ENCODE peak calls at places on chromosomes 7 and 10, in ten cellular contexts. M is astrocyte of the spinal cord, F is AG04450, O is upper lobe of right lung, X is gastrocnemius medialis, S is lung, J is IMR-90, B is brain microvascular endothelial cell, G is BJ, H is bronchial epithelial cell. Y is an unnamed sample.

GRCh38 chr10:74025380-74025978 is 27.6 kb downstream of the VCL start:
- DNase-seq in M (no peak), F (no peak), O (no peak), X (no peak), S (no peak), J (no peak), B (no peak), G (no peak), H (no peak), Y (no peak)

GRCh38 chr10:51894752-51895151 is 195.4 kb upstream of the CSTF2T start:
- DNase-seq in M (no peak), F (no peak), O (no peak), X (no peak), S (no peak), J (peak), B (peak), G (no peak), H (peak), Y (no peak)

GRCh38 chr7:10128748-10129147 is 844.9 kb upstream of the PHF14 start:
- DNase-seq in M (peak), F (no peak), O (no peak), X (no peak), S (no peak), J (no peak), B (no peak), G (no peak), H (peak), Y (no peak)

GRCh38 chr7:50304911-50305621 is 550 bp downstream of the IKZF1 start:
- DNase-seq in M (peak), F (no peak), O (no peak), X (no peak), S (no peak), J (no peak), B (no peak), G (no peak), H (peak), Y (no peak)

GRCh38 chr10:82683989-82684388 is 809.0 kb downstream of the NRG3 start:
- DNase-seq in M (no peak), F (no peak), O (no peak), X (no peak), S (no peak), J (no peak), B (no peak), G (no peak), H (no peak), Y (no peak)

GRCh38 chr7:158076656-158077055 is 511.0 kb downstream of the PTPRN2 start:
- DNase-seq in M (no peak), F (no peak), O (peak), X (no peak), S (no peak), J (no peak), B (no peak), G (no peak), H (no peak), Y (peak)

GRCh38 chr10:80259405-80259871 is 30.0 kb downstream of the MAT1A start:
- DNase-seq in M (no peak), F (no peak), O (no peak), X (no peak), S (no peak), J (no peak), B (no peak), G (no peak), H (no peak), Y (no peak)

GRCh38 chr7:142459557-142459963 is 201.7 kb upstream of the PRSS58 start:
- DNase-seq in M (peak), F (peak), O (no peak), X (no peak), S (no peak), J (peak), B (peak), G (peak), H (peak), Y (no peak)

GRCh38 chr7:65840446-65840845 is 32.4 kb upstream of the VKORC1L1 start:
- DNase-seq in M (no peak), F (no peak), O (no peak), X (no peak), S (no peak), J (no peak), B (no peak), G (no peak), H (no peak), Y (no peak)

GRCh38 chr7:44533301-44534055 is 7.7 kb downstream of the NPC1L1 start:
- DNase-seq in M (peak), F (no peak), O (no peak), X (no peak), S (no peak), J (peak), B (no peak), G (no peak), H (no peak), Y (no peak)

GRCh38 chr10:70835895-70836294 is 20.1 kb downstream of the SGPL1 start:
- DNase-seq in M (peak), F (no peak), O (no peak), X (no peak), S (no peak), J (peak), B (peak), G (no peak), H (no peak), Y (no peak)

GRCh38 chr7:137354361-137354760 is 10.8 kb upstream of the PTN start:
- DNase-seq in M (peak), F (peak), O (no peak), X (no peak), S (no peak), J (peak), B (peak), G (no peak), H (no peak), Y (no peak)

GRCh38 chr7:145224775-145225174 is 388.9 kb upstream of the TPK1 start:
- DNase-seq in M (no peak), F (no peak), O (no peak), X (no peak), S (no peak), J (no peak), B (no peak), G (no peak), H (no peak), Y (no peak)

GRCh38 chr7:71746004-71746403 is 614.1 kb downstream of the GALNT17 start:
- DNase-seq in M (no peak), F (no peak), O (no peak), X (no peak), S (peak), J (no peak), B (no peak), G (no peak), H (no peak), Y (no peak)

GRCh38 chr7:112052993-112053392 is 153.2 kb downstream of the DOCK4 start:
- DNase-seq in M (no peak), F (no peak), O (no peak), X (no peak), S (no peak), J (peak), B (no peak), G (no peak), H (no peak), Y (no peak)

GRCh38 chr7:139602143-139602722 is 78.7 kb downstream of the CLEC2L start:
- DNase-seq in M (peak), F (no peak), O (no peak), X (no peak), S (no peak), J (peak), B (peak), G (no peak), H (peak), Y (no peak)

GRCh38 chr10:13997650-13998049 is 333.1 kb downstream of the FRMD4A start:
- DNase-seq in M (no peak), F (no peak), O (no peak), X (no peak), S (no peak), J (no peak), B (no peak), G (no peak), H (no peak), Y (no peak)

GRCh38 chr7:69457912-69458491 is 140.3 kb upstream of the AUTS2 start:
- DNase-seq in M (peak), F (no peak), O (no peak), X (no peak), S (no peak), J (no peak), B (no peak), G (no peak), H (no peak), Y (no peak)

GRCh38 chr7:79615466-79615865 is 162.0 kb upstream of the MAGI2 start:
- DNase-seq in M (no peak), F (no peak), O (no peak), X (no peak), S (no peak), J (peak), B (no peak), G (no peak), H (no peak), Y (no peak)

GRCh38 chr10:66291133-66291532 is 634.7 kb upstream of the LRRTM3 start:
- DNase-seq in M (no peak), F (no peak), O (no peak), X (no peak), S (no peak), J (no peak), B (no peak), G (no peak), H (no peak), Y (no peak)

GRCh38 chr7:135536160-135536559 is 21.6 kb upstream of the NUP205 start:
- DNase-seq in M (peak), F (no peak), O (no peak), X (no peak), S (peak), J (peak), B (peak), G (no peak), H (peak), Y (no peak)

GRCh38 chr10:124978376-124978725 is 36.4 kb downstream of the ZRANB1 start:
- DNase-seq in M (no peak), F (no peak), O (no peak), X (no peak), S (no peak), J (no peak), B (no peak), G (no peak), H (no peak), Y (no peak)

GRCh38 chr10:26197248-26197647 is 19.3 kb upstream of the GAD2 start:
- DNase-seq in M (no peak), F (no peak), O (no peak), X (no peak), S (no peak), J (no peak), B (no peak), G (no peak), H (no peak), Y (no peak)

GRCh38 chr7:28137471-28137870 is 43.1 kb downstream of the JAZF1 start:
- DNase-seq in M (peak), F (no peak), O (no peak), X (no peak), S (no peak), J (no peak), B (no peak), G (no peak), H (no peak), Y (no peak)

GRCh38 chr10:14947268-14947667 is 6.6 kb downstream of the DCLRE1C start:
- DNase-seq in M (no peak), F (no peak), O (no peak), X (no peak), S (no peak), J (no peak), B (no peak), G (no peak), H (no peak), Y (no peak)

GRCh38 chr10:27158421-27158820 is 3.3 kb downstream of the MASTL start:
- DNase-seq in M (no peak), F (no peak), O (no peak), X (no peak), S (no peak), J (peak), B (peak), G (no peak), H (peak), Y (no peak)

GRCh38 chr7:103880201-103880600 is 109.3 kb downstream of the RELN start:
- DNase-seq in M (no peak), F (no peak), O (no peak), X (no peak), S (no peak), J (no peak), B (no peak), G (no peak), H (no peak), Y (no peak)

GRCh38 chr7:41715000-41715399 is 12.1 kb upstream of the INHBA start:
- DNase-seq in M (no peak), F (no peak), O (no peak), X (no peak), S (no peak), J (no peak), B (no peak), G (no peak), H (no peak), Y (no peak)

GRCh38 chr7:135001390-135002165 is 15.3 kb downstream of the AGBL3 start:
- DNase-seq in M (no peak), F (no peak), O (no peak), X (no peak), S (no peak), J (no peak), B (no peak), G (no peak), H (no peak), Y (no peak)

GRCh38 chr10:118721005-118721876 is 33.5 kb downstream of the CACUL1 start:
- DNase-seq in M (peak), F (peak), O (no peak), X (no peak), S (peak), J (peak), B (peak), G (no peak), H (peak), Y (no peak)

GRCh38 chr7:151699920-151700319 is 177.0 kb downstream of the PRKAG2 start:
- DNase-seq in M (peak), F (no peak), O (no peak), X (no peak), S (no peak), J (peak), B (no peak), G (no peak), H (no peak), Y (no peak)

GRCh38 chr10:70348228-70348850 is 34.1 kb downstream of the LRRC20 start:
- DNase-seq in M (peak), F (no peak), O (no peak), X (no peak), S (no peak), J (no peak), B (peak), G (no peak), H (peak), Y (no peak)

GRCh38 chr10:122419890-122420623 is 34.4 kb upstream of the ARMS2 start:
- DNase-seq in M (peak), F (peak), O (no peak), X (no peak), S (no peak), J (peak), B (peak), G (peak), H (peak), Y (no peak)

GRCh38 chr7:66307591-66308215 is 102.6 kb downstream of the TPST1 start:
- DNase-seq in M (peak), F (no peak), O (no peak), X (no peak), S (no peak), J (peak), B (peak), G (no peak), H (peak), Y (no peak)

GRCh38 chr10:46229144-46229563 is 57.6 kb upstream of the ANTXRL start:
- DNase-seq in M (no peak), F (no peak), O (peak), X (no peak), S (no peak), J (no peak), B (no peak), G (no peak), H (no peak), Y (peak)

GRCh38 chr10:79052311-79053080 is 16.3 kb upstream of the ZMIZ1 start:
- DNase-seq in M (no peak), F (no peak), O (peak), X (no peak), S (no peak), J (no peak), B (no peak), G (no peak), H (peak), Y (no peak)

GRCh38 chr7:111650456-111650999 is 88.2 kb upstream of the IMMP2L start:
- DNase-seq in M (peak), F (no peak), O (no peak), X (no peak), S (no peak), J (peak), B (peak), G (peak), H (peak), Y (no peak)

GRCh38 chr10:100894033-100894432 is 18.7 kb upstream of the SLF2 start:
- DNase-seq in M (no peak), F (no peak), O (no peak), X (no peak), S (peak), J (no peak), B (no peak), G (no peak), H (peak), Y (no peak)

GRCh38 chr10:33335550-33335799 is 1.0 kb upstream of the NRP1 start:
- DNase-seq in M (no peak), F (no peak), O (no peak), X (no peak), S (no peak), J (no peak), B (no peak), G (no peak), H (no peak), Y (no peak)

GRCh38 chr10:33336606-33337334 is 2.3 kb upstream of the NRP1 start:
- DNase-seq in M (peak), F (no peak), O (peak), X (no peak), S (no peak), J (no peak), B (peak), G (no peak), H (no peak), Y (peak)

GRCh38 chr10:33337335-33337854 is 2.9 kb upstream of the NRP1 start:
- DNase-seq in M (peak), F (no peak), O (no peak), X (no peak), S (no peak), J (peak), B (peak), G (no peak), H (no peak), Y (peak)

GRCh38 chr10:33334839-33335549 is 527 bp upstream of the NRP1 start:
- DNase-seq in M (peak), F (peak), O (peak), X (peak), S (peak), J (peak), B (peak), G (peak), H (peak), Y (peak)

GRCh38 chr10:33335800-33336605 is 1.5 kb upstream of the NRP1 start:
- DNase-seq in M (peak), F (no peak), O (peak), X (no peak), S (peak), J (peak), B (peak), G (no peak), H (no peak), Y (peak)
- H3K4me3 ChIP-seq in M (peak), F (peak), O (peak), X (peak), S (peak), J (peak), B (peak), G (peak), H (peak), Y (peak)

GRCh38 chr10:1136268-1136667 is 80.1 kb downstream of the WDR37 start:
- DNase-seq in M (no peak), F (no peak), O (no peak), X (no peak), S (no peak), J (no peak), B (no peak), G (no peak), H (no peak), Y (no peak)

GRCh38 chr10:1141261-1141660 is 85.1 kb downstream of the WDR37 start:
- DNase-seq in M (no peak), F (no peak), O (no peak), X (no peak), S (no peak), J (no peak), B (no peak), G (no peak), H (no peak), Y (no peak)

GRCh38 chr10:1138529-1138928 is 82.3 kb downstream of the WDR37 start:
- DNase-seq in M (no peak), F (no peak), O (no peak), X (no peak), S (no peak), J (no peak), B (no peak), G (no peak), H (no peak), Y (no peak)

GRCh38 chr10:1134156-1134555 is 78.0 kb downstream of the WDR37 start:
- DNase-seq in M (no peak), F (no peak), O (no peak), X (no peak), S (no peak), J (no peak), B (no peak), G (no peak), H (no peak), Y (no peak)

GRCh38 chr10:1137499-1138163 is 81.4 kb downstream of the WDR37 start:
- DNase-seq in M (no peak), F (no peak), O (no peak), X (no peak), S (no peak), J (no peak), B (no peak), G (no peak), H (no peak), Y (no peak)
- TF ChIP-seq CTCF in M (no peak), F (no peak), O (no peak), X (no peak), S (no peak), J (no peak), B (no peak), G (no peak), H (no peak), Y (no peak)

GRCh38 chr10:5198386-5198785 is 1.7 kb downstream of the AKR1C4 start:
- DNase-seq in M (no peak), F (no peak), O (no peak), X (no peak), S (no peak), J (peak), B (no peak), G (no peak), H (peak), Y (no peak)
- H3K4me3 ChIP-seq in M (no peak), F (no peak), O (no peak), X (no peak), S (no peak), J (no peak), B (no peak), G (no peak), H (no peak), Y (no peak)

GRCh38 chr7:84614821-84615506 is 420.4 kb upstream of the SEMA3A start:
- DNase-seq in M (no peak), F (no peak), O (no peak), X (no peak), S (no peak), J (no peak), B (peak), G (no peak), H (peak), Y (no peak)
- TF ChIP-seq CTCF in M (peak), F (no peak), O (no peak), X (no peak), S (no peak), J (peak), B (peak), G (no peak), H (no peak), Y (no peak)

GRCh38 chr7:140674899-140675701 is 2.4 kb downstream of the ADCK2 start:
- DNase-seq in M (peak), F (no peak), O (peak), X (no peak), S (no peak), J (peak), B (peak), G (no peak), H (no peak), Y (peak)

GRCh38 chr7:140675726-140676125 is 3.0 kb downstream of the ADCK2 start:
- DNase-seq in M (no peak), F (no peak), O (peak), X (no peak), S (no peak), J (no peak), B (no peak), G (no peak), H (no peak), Y (peak)

GRCh38 chr7:140674356-140674800 is 1.6 kb downstream of the ADCK2 start:
- DNase-seq in M (no peak), F (no peak), O (peak), X (no peak), S (peak), J (no peak), B (no peak), G (no peak), H (no peak), Y (no peak)

GRCh38 chr7:140677496-140677895 is 4.8 kb downstream of the ADCK2 start:
- DNase-seq in M (no peak), F (no peak), O (peak), X (no peak), S (no peak), J (no peak), B (no peak), G (no peak), H (no peak), Y (peak)

DNA sequence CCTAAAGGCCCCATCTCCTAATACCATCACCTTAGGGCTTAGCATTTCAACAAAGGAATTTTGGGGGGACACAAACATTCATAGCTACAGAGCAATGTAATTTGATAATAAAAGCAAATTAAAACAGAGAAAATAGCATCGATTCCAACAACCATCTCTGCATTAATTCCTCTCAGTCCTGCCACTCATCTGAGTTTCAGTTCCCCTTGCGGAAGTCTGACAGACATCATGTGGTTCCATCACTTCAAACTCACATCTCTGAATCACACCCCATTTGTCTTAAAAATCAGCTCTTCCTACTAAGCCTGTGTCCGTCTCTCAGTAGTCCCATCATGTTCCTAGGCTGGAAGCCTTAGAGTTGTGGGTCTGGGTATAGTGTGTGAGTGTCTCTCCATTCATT is 3.6 kb downstream of the ADCK2 start:
- DNase-seq in M (no peak), F (no peak), O (no peak), X (no peak), S (no peak), J (no peak), B (no peak), G (no peak), H (no peak), Y (no peak)
- H3K4me3 ChIP-seq in M (no peak), F (no peak), O (no peak), X (no peak), S (no peak), J (no peak), B (no peak), G (no peak), H (no peak), Y (no peak)

GRCh38 chr10:21534611-21535493 is 820 bp downstream of the MLLT10 start:
- DNase-seq in M (peak), F (no peak), O (peak), X (peak), S (peak), J (peak), B (no peak), G (no peak), H (no peak), Y (peak)
- TF ChIP-seq CTCF in M (no peak), F (peak), O (no peak), X (peak), S (no peak), J (no peak), B (no peak), G (peak), H (no peak), Y (no peak)

Y was measured in tibial artery.